ENCODE peak calls at places on chromosomes 6 and 20, in nine cellular contexts. O, P, H, A, S, I, F, Q and N are unnamed samples.
A peak's percentile ranks its signal among the peaks of the same experiment; 100 is the strongest.

GRCh38 chr6:151374024-151374423 is 17.3 kb downstream of the ZBTB2 start:
- DNase-seq in P (no peak), A (no peak), S (no peak), O (peak; percentile 30), H (no peak), F (no peak), I (no peak), Q (peak; percentile 62), N (no peak)

GRCh38 chr20:7637184-7637583 is 303.1 kb downstream of the HAO1 start:
- DNase-seq in I (no peak), P (no peak), A (no peak), H (no peak), O (no peak), Q (no peak), S (no peak), F (no peak), N (no peak)

GRCh38 chr6:33620584-33621395 is at the start of gene ITPR3:
- DNase-seq in H (peak; percentile 57), S (peak; percentile 57), I (peak; percentile 54), P (no peak), A (peak; percentile 49), Q (peak; percentile 68), O (peak; percentile 71), F (peak; percentile 61), N (peak; percentile 68)

GRCh38 chr6:34476941-34477340 is 11.1 kb downstream of the PACSIN1 start:
- DNase-seq in A (no peak), H (no peak), Q (no peak), F (no peak), I (no peak), P (no peak), O (no peak), S (no peak), N (no peak)

GRCh38 chr20:44643596-44644383 is 7.7 kb downstream of the ADA start:
- DNase-seq in S (peak; percentile 82), F (peak; percentile 63), A (peak; percentile 50), Q (peak; percentile 84), H (no peak), I (no peak), P (no peak), O (peak; percentile 90), N (no peak)

GRCh38 chr6:121548146-121548545 is 112.7 kb downstream of the GJA1 start:
- DNase-seq in P (peak; percentile 2), H (no peak), O (no peak), S (no peak), A (no peak), I (no peak), F (no peak), Q (no peak), N (no peak)

GRCh38 chr6:112311950-112312547 is 35.1 kb upstream of the RFPL4B start:
- DNase-seq in Q (no peak), S (no peak), O (no peak), P (no peak), F (no peak), A (no peak), H (no peak), I (peak; percentile 63), N (no peak)

GRCh38 chr20:47007826-47008655 is 113.4 kb downstream of the EYA2 start:
- DNase-seq in F (no peak), Q (no peak), O (no peak), A (no peak), I (no peak), H (no peak), P (no peak), S (no peak), N (no peak)

GRCh38 chr6:166085498-166085897 is 82.2 kb downstream of the TBXT start:
- DNase-seq in A (no peak), Q (no peak), F (no peak), H (no peak), O (no peak), P (no peak), S (no peak), I (no peak), N (no peak)

GRCh38 chr20:44074252-44075151 is 112.5 kb downstream of the JPH2 start:
- DNase-seq in Q (no peak), I (no peak), A (no peak), O (peak; percentile 56), S (peak; percentile 88), F (peak; percentile 35), H (peak; percentile 47), P (peak; percentile 15), N (no peak)

GRCh38 chr6:80338201-80338836 is 231.8 kb downstream of the BCKDHB start:
- DNase-seq in F (no peak), Q (peak; percentile 84), O (peak; percentile 37), A (peak; percentile 90), I (peak; percentile 60), P (no peak), S (peak; percentile 78), H (no peak), N (peak; percentile 40)

GRCh38 chr6:136696238-136696637 is 96.0 kb downstream of the MAP3K5 start:
- DNase-seq in I (no peak), A (no peak), O (peak; percentile 65), Q (no peak), P (peak; percentile 8), S (no peak), H (no peak), F (no peak), N (no peak)

GRCh38 chr6:63526931-63527330 is 45.3 kb upstream of the LOC128125822 start:
- DNase-seq in S (no peak), I (no peak), H (no peak), Q (no peak), F (no peak), O (no peak), P (no peak), A (no peak), N (no peak)

GRCh38 chr20:43383026-43383795 is 74.5 kb upstream of the SRSF6 start:
- DNase-seq in S (peak; percentile 65), P (no peak), I (no peak), F (no peak), Q (no peak), O (no peak), A (no peak), H (no peak), N (no peak)